ENCODE peak calls at places on chromosomes 6 and 20, in five cellular contexts. S is Calu3; T is ovary; L is cardiac fibroblast; G is activated CD8-positive, alpha-beta T cell treated with anti-CD3 and anti-CD28 coated beads for 36 hours. X is an unnamed sample.
A peak's percentile ranks its signal among the peaks of the same experiment; 100 is the strongest.

GRCh38 chr6:28747631-28748157 is 176.1 kb downstream of the TRIM27 start:
- DNase-seq in S (peak; percentile 87), T (no peak), L (peak; percentile 61), G (peak; percentile 30), X (no peak)

GRCh38 chr6:28742668-28743270 is 181.0 kb downstream of the TRIM27 start:
- DNase-seq in S (no peak), T (no peak), L (peak; percentile 42), G (peak; percentile 65), X (no peak)

GRCh38 chr6:168107191-168107940 is 28.4 kb upstream of the FRMD1 start:
- DNase-seq in S (no peak), T (no peak), L (peak; percentile 11), G (no peak), X (no peak)

GRCh38 chr20:9517297-9518134 is 3.1 kb downstream of the LAMP5 start:
- DNase-seq in S (no peak), T (no peak), L (no peak), G (no peak), X (no peak)

GRCh38 chr6:157235600-157236039 is 87.7 kb downstream of the TMEM242 start:
- DNase-seq in S (no peak), T (peak; percentile 74), L (peak; percentile 63), G (peak; percentile 63), X (peak; percentile 45)

GRCh38 chr20:62272200-62272599 is 30.6 kb upstream of the ADRM1 start:
- DNase-seq in S (no peak), T (no peak), L (no peak), G (no peak), X (no peak)

GRCh38 chr6:119193707-119194106 is 115.2 kb upstream of the FAM184A start:
- DNase-seq in S (no peak), T (no peak), L (no peak), G (no peak), X (no peak)

GRCh38 chr20:44079968-44080560 is 106.9 kb downstream of the JPH2 start:
- DNase-seq in S (no peak), T (no peak), L (no peak), G (no peak), X (no peak)

GRCh38 chr6:111523484-111524166 is 40.6 kb upstream of the REV3L start:
- DNase-seq in S (no peak), T (no peak), L (no peak), G (no peak), X (no peak)

GRCh38 chr6:170106906-170107525 is 183.9 kb downstream of the DLL1 start:
- DNase-seq in S (no peak), T (no peak), L (no peak), G (no peak), X (no peak)

GRCh38 chr20:58824843-58825242 is 25.9 kb downstream of the GNAS-AS1 start:
- DNase-seq in S (no peak), T (no peak), L (no peak), G (no peak), X (no peak)

GRCh38 chr6:149012040-149012545 is 265.3 kb downstream of the UST start:
- DNase-seq in S (no peak), T (no peak), L (peak; percentile 89), G (no peak), X (no peak)

GRCh38 chr6:25112207-25112874 is 166.8 kb upstream of the CARMIL1 start:
- DNase-seq in S (no peak), T (no peak), L (no peak), G (no peak), X (no peak)

GRCh38 chr20:58106143-58106750 is 122.2 kb downstream of the ANKRD60 start:
- DNase-seq in S (no peak), T (no peak), L (no peak), G (no peak), X (no peak)

GRCh38 chr6:20211037-20211940 is 980 bp downstream of the MBOAT1 start:
- DNase-seq in S (peak; percentile 54), T (no peak), L (no peak), G (no peak), X (peak; percentile 29)

GRCh38 chr6:117545161-117545595 is 57.1 kb downstream of the GOPC start:
- DNase-seq in S (peak; percentile 29), T (no peak), L (no peak), G (no peak), X (no peak)

GRCh38 chr6:43648248-43648647 is 3.4 kb downstream of the RSPH9 start:
- DNase-seq in S (no peak), T (no peak), L (no peak), G (no peak), X (no peak)

GRCh38 chr6:30364591-30364990 is 19.6 kb downstream of the RPP21 start:
- DNase-seq in S (peak; percentile 34), T (no peak), L (no peak), G (no peak), X (no peak)

GRCh38 chr6:52201493-52201892 is 15.3 kb downstream of the IL17A start:
- DNase-seq in S (no peak), T (no peak), L (no peak), G (no peak), X (no peak)

GRCh38 chr6:52195886-52196285 is 9.7 kb downstream of the IL17A start:
- DNase-seq in S (no peak), T (no peak), L (no peak), G (no peak), X (no peak)

DNA sequence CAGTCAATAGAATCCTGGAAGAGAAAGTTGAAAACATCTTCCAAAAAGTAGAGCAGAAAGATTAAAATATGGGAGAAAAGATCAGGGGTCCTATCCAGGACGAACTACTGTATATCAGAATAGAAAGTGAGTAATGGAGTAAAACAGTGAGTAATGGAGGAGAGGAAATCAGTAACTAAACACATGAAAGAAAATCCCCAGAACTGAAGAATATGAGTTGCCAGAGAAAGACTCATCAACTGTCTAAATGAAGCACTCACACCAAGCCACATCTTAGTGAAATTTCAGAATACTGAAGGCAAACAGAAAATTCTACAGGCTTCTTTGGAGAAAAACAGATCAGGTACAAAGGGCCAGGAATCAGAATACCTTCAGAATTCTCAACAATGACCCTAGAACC is 14.9 kb downstream of the IL17A start:
- DNase-seq in S (no peak), T (no peak), L (no peak), G (no peak), X (no peak)
- TF ChIP-seq CTCF in S (no peak), T (no peak), L (no peak), G (no peak), X (no peak)

DNA sequence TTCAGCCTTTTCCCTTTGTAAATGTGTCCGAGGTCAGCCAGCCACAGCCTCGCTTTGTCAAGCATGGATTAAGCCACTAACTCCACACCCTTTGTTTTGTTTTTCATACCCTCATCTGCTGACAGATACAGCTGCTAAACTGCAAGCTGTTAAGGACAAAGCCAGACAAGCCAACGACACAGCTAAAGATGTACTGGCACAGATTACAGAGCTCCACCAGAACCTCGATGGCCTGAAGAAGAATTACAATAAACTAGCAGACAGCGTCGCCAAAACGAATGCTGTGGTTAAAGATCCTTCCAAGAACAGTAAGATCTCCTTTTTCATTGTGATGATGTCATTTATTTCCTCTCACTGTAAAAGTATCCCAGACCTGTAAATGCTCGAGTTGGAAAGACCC is 269.3 kb downstream of the ARHGAP18 start:
- DNase-seq in S (no peak), T (no peak), L (peak; percentile 13), G (no peak), X (no peak)
- TF ChIP-seq CTCF in S (no peak), T (no peak), L (no peak), G (no peak), X (no peak)

DNA sequence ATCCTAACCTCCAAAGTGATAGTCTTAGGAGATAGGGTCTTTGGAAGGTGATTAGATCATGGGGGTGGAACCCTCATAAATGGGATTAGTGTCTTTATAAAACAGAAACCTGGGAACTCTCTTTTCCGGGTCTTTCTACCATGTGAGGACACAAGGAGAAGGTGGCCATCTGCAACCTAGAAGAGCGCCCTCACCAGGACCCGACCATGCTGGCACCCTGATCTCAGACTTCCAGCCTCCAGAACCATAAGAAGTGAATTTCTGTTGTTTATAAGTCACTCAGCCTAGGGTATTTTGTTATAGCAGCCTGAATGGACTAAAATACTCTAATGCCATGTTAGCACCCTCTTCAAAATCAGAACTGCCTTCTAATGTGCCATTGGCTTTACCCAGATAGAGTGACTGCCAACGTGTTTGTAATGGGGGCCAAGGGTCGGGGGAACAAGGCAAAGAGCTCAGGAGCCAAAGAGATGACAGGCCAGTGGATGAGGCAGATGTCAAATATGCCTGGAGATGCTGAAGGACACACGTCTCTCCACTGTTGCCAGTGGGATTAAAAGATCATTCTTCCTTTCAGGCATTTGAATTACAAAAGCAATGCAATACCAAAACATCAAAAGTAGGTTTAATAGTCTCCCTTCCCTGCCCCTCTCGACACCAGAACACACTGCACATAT is 21.0 kb downstream of the TUBB2B start:
- DNase-seq in S (no peak), T (no peak), L (no peak), G (no peak), X (no peak)
- TF ChIP-seq CTCF in S (no peak), T (no peak), L (no peak), G (no peak), X (no peak)

GRCh38 chr20:45080867-45081616 is 19.9 kb downstream of the KCNS1 start:
- DNase-seq in S (peak; percentile 58), T (no peak), L (no peak), G (no peak), X (no peak)
- TF ChIP-seq CTCF in S (peak; percentile 69), T (no peak), L (peak; percentile 45), G (peak; percentile 36), X (no peak)

DNA sequence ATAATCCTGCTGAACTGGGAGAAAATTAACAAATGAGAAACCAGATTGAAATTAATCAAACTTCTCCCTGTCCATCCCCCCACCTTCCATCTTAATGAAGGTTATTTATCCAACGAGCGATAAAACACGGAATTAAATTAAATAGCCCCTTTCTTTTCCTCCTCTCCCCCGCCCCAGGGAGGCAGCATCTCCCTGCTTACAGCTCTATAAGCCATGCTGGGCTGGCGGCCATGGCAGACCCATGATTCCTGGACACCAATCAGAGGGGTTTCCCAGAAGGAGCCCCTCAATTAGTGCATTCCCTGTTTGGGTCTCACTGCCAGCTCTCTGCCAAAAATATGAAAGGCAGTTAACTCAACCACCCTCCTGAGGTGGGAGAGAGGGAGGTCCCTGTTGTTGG is 33.8 kb downstream of the GRM4 start:
- DNase-seq in S (no peak), T (no peak), L (no peak), G (no peak), X (no peak)
- TF ChIP-seq CTCF in S (no peak), T (no peak), L (no peak), G (no peak), X (no peak)

GRCh38 chr6:72809701-72810379 is 188.0 kb downstream of the KCNQ5 start:
- DNase-seq in S (no peak), T (no peak), L (no peak), G (no peak), X (no peak)
- TF ChIP-seq CTCF in S (no peak), T (no peak), L (no peak), G (no peak), X (no peak)

GRCh38 chr6:163748886-163749285 is 334.4 kb downstream of the QKI start:
- DNase-seq in S (no peak), T (no peak), L (no peak), G (no peak), X (no peak)
- TF ChIP-seq CTCF in S (no peak), T (no peak), L (no peak), G (no peak), X (no peak)

GRCh38 chr6:31952140-31952805 is 6.4 kb downstream of the CFB start:
- DNase-seq in S (peak; percentile 92), T (peak; percentile 73), L (peak; percentile 77), G (peak; percentile 60), X (peak; percentile 46)
- TF ChIP-seq CTCF in S (peak; percentile 95), T (no peak), L (peak; percentile 87), G (peak; percentile 68), X (peak; percentile 70)

GRCh38 chr6:7684076-7684475 is 41.8 kb upstream of the BMP6 start:
- DNase-seq in S (no peak), T (no peak), L (no peak), G (no peak), X (no peak)
- TF ChIP-seq CTCF in S (no peak), T (no peak), L (no peak), G (no peak), X (no peak)